ENCODE peak calls at places on chromosomes 1 and 21, in six cellular contexts. One of them, this sample, is unnamed.

GRCh38 chr1:17405898-17406759 is 33.3 kb downstream of the RCC2 start:
- DNase-seq in fibroblast of mammary gland: peak; percentile 54
- DNase-seq in AG08396: peak; percentile 87
- DNase-seq in B cell: peak; percentile 68
- DNase-seq in stimulated activated naive CD8-positive, alpha-beta T cell treated with anti-CD3 and anti-CD28 coated beads, Interleukin-15, Interleukin-2, amounts not matched to agents 100 U/mL and 50 U/mL, for 24 hours: peak; percentile 61
- DNase-seq in Calu3: peak; percentile 72
- DNase-seq in this sample: peak; percentile 23

GRCh38 chr1:77044133-77044849 is 174.9 kb downstream of the PIGK start:
- DNase-seq in Calu3: no peak
- DNase-seq in B cell: no peak
- DNase-seq in stimulated activated naive CD8-positive, alpha-beta T cell treated with anti-CD3 and anti-CD28 coated beads, Interleukin-15, Interleukin-2, amounts not matched to agents 100 U/mL and 50 U/mL, for 24 hours: no peak
- DNase-seq in AG08396: peak; percentile 8
- DNase-seq in fibroblast of mammary gland: peak; percentile 48
- DNase-seq in this sample: peak; percentile 12

GRCh38 chr1:113255728-113256347 is 134.5 kb upstream of the MAGI3 start:
- DNase-seq in Calu3: peak; percentile 55
- DNase-seq in stimulated activated naive CD8-positive, alpha-beta T cell treated with anti-CD3 and anti-CD28 coated beads, Interleukin-15, Interleukin-2, amounts not matched to agents 100 U/mL and 50 U/mL, for 24 hours: no peak
- DNase-seq in fibroblast of mammary gland: no peak
- DNase-seq in B cell: no peak
- DNase-seq in AG08396: no peak
- DNase-seq in this sample: peak; percentile 36

GRCh38 chr1:153483776-153484175 is 23.3 kb upstream of the S100A7 start:
- DNase-seq in Calu3: peak; percentile 31
- DNase-seq in AG08396: no peak
- DNase-seq in stimulated activated naive CD8-positive, alpha-beta T cell treated with anti-CD3 and anti-CD28 coated beads, Interleukin-15, Interleukin-2, amounts not matched to agents 100 U/mL and 50 U/mL, for 24 hours: no peak
- DNase-seq in fibroblast of mammary gland: no peak
- DNase-seq in B cell: no peak
- DNase-seq in this sample: no peak

GRCh38 chr1:162321809-162322422 is 54.7 kb downstream of the SPATA46 start:
- DNase-seq in B cell: no peak
- DNase-seq in Calu3: no peak
- DNase-seq in AG08396: no peak
- DNase-seq in stimulated activated naive CD8-positive, alpha-beta T cell treated with anti-CD3 and anti-CD28 coated beads, Interleukin-15, Interleukin-2, amounts not matched to agents 100 U/mL and 50 U/mL, for 24 hours: no peak
- DNase-seq in fibroblast of mammary gland: no peak
- DNase-seq in this sample: no peak

GRCh38 chr1:117466761-117467160 is 99.5 kb downstream of the MAN1A2 start:
- DNase-seq in fibroblast of mammary gland: peak; percentile 7
- DNase-seq in stimulated activated naive CD8-positive, alpha-beta T cell treated with anti-CD3 and anti-CD28 coated beads, Interleukin-15, Interleukin-2, amounts not matched to agents 100 U/mL and 50 U/mL, for 24 hours: no peak
- DNase-seq in B cell: no peak
- DNase-seq in AG08396: no peak
- DNase-seq in Calu3: no peak
- DNase-seq in this sample: peak; percentile 5

GRCh38 chr1:198212675-198213074 is 55.9 kb downstream of the NEK7 start:
- DNase-seq in AG08396: peak; percentile 56
- DNase-seq in B cell: no peak
- DNase-seq in fibroblast of mammary gland: peak; percentile 99
- DNase-seq in Calu3: no peak
- DNase-seq in stimulated activated naive CD8-positive, alpha-beta T cell treated with anti-CD3 and anti-CD28 coated beads, Interleukin-15, Interleukin-2, amounts not matched to agents 100 U/mL and 50 U/mL, for 24 hours: no peak
- DNase-seq in this sample: peak; percentile 90

GRCh38 chr1:32757213-32757895 is 54.8 kb upstream of the SYNC start:
- DNase-seq in Calu3: no peak
- DNase-seq in stimulated activated naive CD8-positive, alpha-beta T cell treated with anti-CD3 and anti-CD28 coated beads, Interleukin-15, Interleukin-2, amounts not matched to agents 100 U/mL and 50 U/mL, for 24 hours: no peak
- DNase-seq in AG08396: no peak
- DNase-seq in fibroblast of mammary gland: no peak
- DNase-seq in B cell: no peak
- DNase-seq in this sample: no peak

GRCh38 chr1:77925536-77925935 is 37.1 kb downstream of the NEXN start:
- DNase-seq in stimulated activated naive CD8-positive, alpha-beta T cell treated with anti-CD3 and anti-CD28 coated beads, Interleukin-15, Interleukin-2, amounts not matched to agents 100 U/mL and 50 U/mL, for 24 hours: no peak
- DNase-seq in B cell: no peak
- DNase-seq in AG08396: no peak
- DNase-seq in Calu3: no peak
- DNase-seq in fibroblast of mammary gland: no peak
- DNase-seq in this sample: peak; percentile 63

GRCh38 chr1:210446479-210446878 is 117.8 kb downstream of the HHAT start:
- DNase-seq in AG08396: no peak
- DNase-seq in Calu3: peak; percentile 21
- DNase-seq in stimulated activated naive CD8-positive, alpha-beta T cell treated with anti-CD3 and anti-CD28 coated beads, Interleukin-15, Interleukin-2, amounts not matched to agents 100 U/mL and 50 U/mL, for 24 hours: peak; percentile 83
- DNase-seq in fibroblast of mammary gland: peak; percentile 10
- DNase-seq in B cell: no peak
- DNase-seq in this sample: peak; percentile 22

GRCh38 chr21:42746593-42747266 is 93.3 kb downstream of the PDE9A start:
- DNase-seq in AG08396: no peak
- DNase-seq in stimulated activated naive CD8-positive, alpha-beta T cell treated with anti-CD3 and anti-CD28 coated beads, Interleukin-15, Interleukin-2, amounts not matched to agents 100 U/mL and 50 U/mL, for 24 hours: peak; percentile 46
- DNase-seq in Calu3: no peak
- DNase-seq in fibroblast of mammary gland: no peak
- DNase-seq in B cell: peak; percentile 60
- DNase-seq in this sample: no peak